ENCODE peak calls at places on chromosome X, in seven cellular contexts. T is SK-N-SH, B is K562, N is GM12878, E is GM12891, L is H1, Z is HepG2. D is an unnamed sample.

GRCh38 chrX:69556094-69557011 is 52.2 kb downstream of the NALF2 start:
- DNase-seq in T (no peak), B (peak), N (no peak), E (no peak), L (peak), Z (peak), D (no peak)

GRCh38 chrX:13386636-13387035 is 66.8 kb upstream of the ATXN3L start:
- DNase-seq in T (no peak), B (no peak), N (no peak), E (no peak), L (no peak), Z (peak), D (no peak)

GRCh38 chrX:19557816-19558215 is 42.5 kb upstream of the MAP3K15 start:
- DNase-seq in T (no peak), B (no peak), N (no peak), E (no peak), L (no peak), Z (no peak), D (no peak)

GRCh38 chrX:107857815-107858214 is 32.1 kb downstream of the MID2 start:
- DNase-seq in T (no peak), B (no peak), N (no peak), E (no peak), L (no peak), Z (no peak), D (no peak)

GRCh38 chrX:106608016-106608415 is 3.8 kb upstream of the RADX start:
- DNase-seq in T (no peak), B (no peak), N (no peak), E (no peak), L (no peak), Z (no peak), D (no peak)

GRCh38 chrX:119870626-119871131 is 854 bp downstream of the RNF113A start:
- DNase-seq in T (peak), B (peak), N (no peak), E (no peak), L (no peak), Z (peak), D (no peak)

GRCh38 chrX:113297456-113297855 is 456.8 kb upstream of the AMOT start:
- DNase-seq in T (no peak), B (no peak), N (no peak), E (no peak), L (no peak), Z (no peak), D (no peak)

GRCh38 chrX:107599371-107599970 is 28.8 kb upstream of the PRPS1 start:
- DNase-seq in T (no peak), B (no peak), N (no peak), E (no peak), L (no peak), Z (no peak), D (no peak)

GRCh38 chrX:47160781-47161180 is 15.8 kb downstream of the RBM10 start:
- DNase-seq in T (no peak), B (no peak), N (no peak), E (no peak), L (no peak), Z (no peak), D (no peak)

GRCh38 chrX:134382821-134383220 is 77.1 kb upstream of the HPRT1 start:
- DNase-seq in T (no peak), B (no peak), N (no peak), E (no peak), L (no peak), Z (no peak), D (no peak)

GRCh38 chrX:42392846-42393245 is 385.1 kb downstream of the PPP1R2C start:
- DNase-seq in T (no peak), B (no peak), N (no peak), E (no peak), L (no peak), Z (no peak), D (no peak)

GRCh38 chrX:13669246-13669689 is 16.3 kb downstream of the TCEANC start:
- DNase-seq in T (no peak), B (peak), N (peak), E (no peak), L (no peak), Z (peak), D (no peak)

GRCh38 chrX:104863466-104863865 is 297.5 kb downstream of the IL1RAPL2 start:
- DNase-seq in T (no peak), B (no peak), N (no peak), E (no peak), L (no peak), Z (no peak), D (no peak)

GRCh38 chrX:44039556-44039955 is 66.4 kb upstream of the NDP start:
- DNase-seq in T (peak), B (no peak), N (no peak), E (no peak), L (no peak), Z (no peak), D (no peak)

GRCh38 chrX:117196481-117196880 is 733.7 kb upstream of the CT83 start:
- DNase-seq in T (no peak), B (no peak), N (no peak), E (no peak), L (peak), Z (no peak), D (no peak)

GRCh38 chrX:7420712-7421111 is 272.8 kb upstream of the PUDP start:
- DNase-seq in T (no peak), B (no peak), N (no peak), E (no peak), L (no peak), Z (no peak), D (no peak)

GRCh38 chrX:40058719-40059118 is 39.0 kb downstream of the BCOR start:
- DNase-seq in T (no peak), B (no peak), N (no peak), E (no peak), L (no peak), Z (no peak), D (no peak)

GRCh38 chrX:40057405-40057804 is 40.4 kb downstream of the BCOR start:
- DNase-seq in T (no peak), B (no peak), N (no peak), E (no peak), L (no peak), Z (no peak), D (no peak)

GRCh38 chrX:40055495-40055894 is 42.3 kb downstream of the BCOR start:
- DNase-seq in T (no peak), B (no peak), N (no peak), E (no peak), L (no peak), Z (no peak), D (no peak)

GRCh38 chrX:40054793-40055192 is 43.0 kb downstream of the BCOR start:
- DNase-seq in T (no peak), B (no peak), N (no peak), E (no peak), L (no peak), Z (no peak), D (no peak)

DNA sequence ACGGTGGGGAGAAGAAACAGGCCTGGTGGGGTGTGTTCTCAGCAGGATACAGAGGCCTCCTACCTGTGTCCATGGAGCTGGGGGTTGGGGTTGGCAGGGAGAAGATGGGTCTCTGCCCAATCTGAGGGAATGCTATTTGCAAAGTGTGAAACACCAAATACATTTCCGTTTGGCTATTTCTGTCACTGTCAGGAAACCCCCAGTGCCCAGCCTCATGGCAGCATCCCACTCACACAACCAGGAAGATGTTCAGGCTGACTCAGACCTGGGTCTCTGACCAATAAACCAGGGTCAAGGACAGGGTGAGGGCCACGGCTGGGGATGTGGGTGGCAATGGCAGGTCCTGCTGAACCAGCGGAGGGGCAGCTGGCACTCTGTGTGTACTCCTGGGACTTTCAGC is 41.3 kb downstream of the BCOR start:
- DNase-seq in T (no peak), B (no peak), N (peak), E (no peak), L (no peak), Z (no peak), D (no peak)
- TF ChIP-seq TAF1 in T (no peak), B (no peak), N (no peak), E (no peak), L (no peak), Z (no peak), D (no peak)

GRCh38 chrX:1006156-1006730 is 206.2 kb downstream of the CRLF2 start:
- DNase-seq in T (no peak), B (no peak), N (no peak), E (no peak), L (no peak), Z (no peak), D (no peak)

GRCh38 chrX:1012678-1013300 is 199.7 kb downstream of the CRLF2 start:
- DNase-seq in T (no peak), B (no peak), N (no peak), E (no peak), L (no peak), Z (no peak), D (no peak)

GRCh38 chrX:1011632-1012283 is 200.7 kb downstream of the CRLF2 start:
- DNase-seq in T (no peak), B (no peak), N (no peak), E (no peak), L (no peak), Z (no peak), D (no peak)

DNA sequence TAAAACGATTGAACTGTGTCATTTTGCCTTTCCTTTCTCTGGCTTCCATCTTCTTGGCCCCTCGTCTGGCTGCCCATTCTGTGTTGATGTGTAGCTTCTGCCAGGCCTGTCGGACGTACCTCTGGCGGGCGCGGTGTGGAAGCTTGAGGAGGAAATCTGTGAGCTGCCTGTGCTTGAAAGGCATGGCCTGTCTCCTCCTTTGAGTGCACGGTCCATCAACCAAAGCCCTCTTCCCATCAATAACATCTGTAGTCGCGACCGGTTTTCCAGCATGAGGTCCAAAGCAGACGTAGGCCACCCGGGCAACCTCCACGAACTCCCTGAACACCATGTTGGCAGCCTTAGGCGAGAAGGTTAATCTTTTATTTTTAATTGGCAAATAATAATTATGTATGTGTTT is 202.7 kb downstream of the CRLF2 start:
- DNase-seq in T (no peak), B (no peak), N (no peak), E (no peak), L (no peak), Z (no peak), D (no peak)
- TF ChIP-seq TAF1 in T (no peak), B (no peak), N (no peak), E (no peak), L (no peak), Z (no peak), D (no peak)

GRCh38 chrX:154321624-154322023 is 26.0 kb downstream of the TKTL1 start:
- DNase-seq in T (no peak), B (peak), N (no peak), E (no peak), L (no peak), Z (peak), D (no peak)
- TF ChIP-seq TAF1 in T (no peak), B (no peak), N (no peak), E (no peak), L (no peak), Z (no peak), D (no peak)

GRCh38 chrX:39755152-39756032 is 342.4 kb downstream of the BCOR start:
- DNase-seq in T (peak), B (peak), N (no peak), E (no peak), L (no peak), Z (peak), D (no peak)
- TF ChIP-seq TAF1 in T (no peak), B (no peak), N (no peak), E (no peak), L (no peak), Z (no peak), D (no peak)

GRCh38 chrX:152881289-152881688 is 16.6 kb upstream of the ZNF185 start:
- DNase-seq in T (no peak), B (no peak), N (no peak), E (no peak), L (no peak), Z (no peak), D (no peak)

GRCh38 chrX:152878976-152879755 is 18.7 kb upstream of the ZNF185 start:
- DNase-seq in T (no peak), B (no peak), N (no peak), E (no peak), L (no peak), Z (no peak), D (no peak)

GRCh38 chrX:152873361-152873760 is 24.5 kb upstream of the ZNF185 start:
- DNase-seq in T (no peak), B (no peak), N (no peak), E (no peak), L (no peak), Z (no peak), D (no peak)

GRCh38 chrX:152872522-152872921 is 25.3 kb upstream of the ZNF185 start:
- DNase-seq in T (no peak), B (no peak), N (no peak), E (no peak), L (no peak), Z (no peak), D (no peak)

DNA sequence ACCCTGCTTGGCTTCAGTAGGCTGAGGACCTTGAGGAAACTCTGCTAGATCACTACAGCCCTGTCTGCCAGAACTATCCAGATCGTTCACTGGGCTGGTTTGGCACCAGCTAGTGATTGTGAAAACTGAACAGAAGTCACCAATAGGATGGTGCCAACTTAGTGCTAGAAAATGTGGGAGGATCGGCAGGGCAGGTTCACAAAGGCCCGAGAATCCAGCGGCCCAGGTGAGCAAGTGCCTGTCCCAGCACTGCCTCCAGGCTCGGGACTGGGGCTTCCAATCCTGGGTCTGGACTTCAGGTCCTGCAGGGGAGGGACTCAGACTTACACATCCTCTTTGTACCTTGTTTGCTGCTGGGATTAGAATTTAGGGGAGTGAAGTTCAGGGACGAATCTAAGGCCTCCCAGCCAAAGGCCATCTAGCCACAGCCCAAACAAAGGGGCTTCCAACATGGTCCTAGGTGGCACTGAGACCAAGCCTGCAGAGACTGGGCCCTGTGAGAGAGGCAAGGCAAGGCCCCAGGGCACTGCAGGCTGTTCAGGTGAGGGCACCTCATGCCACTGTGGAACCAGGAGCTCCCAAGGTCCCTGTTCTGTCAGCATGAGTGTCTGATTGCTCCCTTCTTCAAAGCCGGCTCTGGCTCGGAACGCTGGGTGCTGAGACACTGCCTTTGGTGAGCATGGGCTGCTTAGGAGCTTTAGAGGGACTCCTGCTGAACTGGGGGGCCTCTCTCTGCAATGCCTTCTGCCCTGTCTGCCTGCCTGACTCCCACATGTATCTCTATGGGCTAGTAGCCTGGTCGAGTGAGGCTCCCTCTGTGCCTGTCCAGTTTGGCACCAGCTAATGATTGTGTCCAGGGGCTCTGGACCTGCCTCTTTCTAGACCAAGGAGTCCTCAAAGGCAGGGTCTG is 20.7 kb upstream of the ZNF185 start:
- DNase-seq in T (no peak), B (no peak), N (no peak), E (no peak), L (no peak), Z (peak), D (no peak)
- TF ChIP-seq TAF1 in T (no peak), B (no peak), N (no peak), E (no peak), L (no peak), Z (no peak), D (no peak)

DNA sequence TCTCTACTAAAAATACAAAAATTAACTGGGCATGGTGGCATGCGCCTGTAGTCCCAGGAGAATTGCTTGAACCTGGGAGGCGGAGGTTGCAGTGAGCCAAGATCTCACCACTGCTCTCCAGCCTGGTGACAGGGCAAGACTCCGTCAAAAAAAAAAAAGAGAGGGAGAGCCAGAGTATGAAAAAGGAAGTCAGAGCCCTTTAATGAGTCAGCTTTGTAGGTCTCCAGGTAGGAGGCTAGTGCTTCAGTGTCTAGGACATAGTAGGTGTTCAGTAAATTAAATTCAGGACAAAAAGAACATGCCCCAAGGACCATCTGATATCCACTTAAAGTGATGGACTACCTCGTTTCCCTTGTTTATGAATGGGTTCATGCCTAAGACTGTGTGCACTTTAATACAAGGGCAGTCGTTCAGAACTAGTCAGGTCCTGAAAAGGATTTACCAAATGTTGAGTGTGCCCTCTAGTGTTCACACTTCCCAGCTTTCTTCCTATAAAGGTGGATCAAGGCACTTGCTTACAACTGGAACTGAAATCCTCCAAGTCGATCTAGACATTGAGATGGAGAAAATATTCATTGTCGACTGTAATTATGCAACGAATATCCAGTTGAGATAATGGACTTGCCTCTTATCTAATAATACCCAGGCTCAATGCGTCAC is 29.0 kb downstream of the F9 start:
- DNase-seq in T (peak), B (peak), N (peak), E (no peak), L (no peak), Z (peak), D (no peak)
- TF ChIP-seq TAF1 in T (no peak), B (no peak), N (no peak), E (no peak), L (no peak), Z (no peak), D (no peak)

GRCh38 chrX:1468250-1468772 is 15.6 kb upstream of the ASMTL start:
- DNase-seq in T (no peak), B (no peak), N (peak), E (peak), L (no peak), Z (no peak), D (peak)

GRCh38 chrX:1465261-1466231 is 12.8 kb upstream of the ASMTL start:
- DNase-seq in T (no peak), B (no peak), N (no peak), E (no peak), L (no peak), Z (no peak), D (no peak)

GRCh38 chrX:1464282-1465131 is 11.8 kb upstream of the ASMTL start:
- DNase-seq in T (no peak), B (no peak), N (no peak), E (no peak), L (no peak), Z (no peak), D (no peak)

GRCh38 chrX:1466232-1466661 is 13.5 kb upstream of the ASMTL start:
- DNase-seq in T (no peak), B (no peak), N (no peak), E (no peak), L (no peak), Z (no peak), D (no peak)

DNA sequence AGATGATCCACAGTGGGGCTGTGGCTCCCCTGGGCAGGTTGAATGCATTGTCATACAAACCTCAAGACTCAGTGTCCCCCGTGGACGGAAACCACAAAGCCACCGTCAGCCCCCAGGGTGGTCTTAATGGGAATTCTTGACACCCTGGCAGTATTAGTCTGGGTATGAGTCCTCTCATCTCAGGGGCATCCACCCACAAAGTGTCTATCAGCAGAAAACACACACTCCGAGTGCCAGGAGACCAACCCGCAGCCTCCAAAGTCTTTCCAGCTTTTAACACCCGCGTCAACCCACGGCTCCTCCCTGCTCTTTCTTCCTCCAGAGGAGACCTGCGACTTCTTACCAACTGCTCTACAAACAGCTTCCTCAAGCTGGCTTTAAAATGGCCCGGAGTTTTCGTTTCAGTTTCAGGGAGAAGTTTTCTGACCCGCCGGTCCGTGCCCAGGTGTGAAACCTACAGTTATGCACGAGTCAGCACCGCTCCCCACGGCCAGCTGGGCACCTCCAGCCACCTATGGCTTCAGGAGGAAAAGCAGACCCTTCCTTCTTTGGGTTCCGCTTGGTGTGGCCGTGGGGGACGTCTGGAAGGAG is 14.4 kb upstream of the ASMTL start:
- DNase-seq in T (no peak), B (no peak), N (no peak), E (peak), L (no peak), Z (no peak), D (peak)
- TF ChIP-seq TAF1 in T (no peak), B (no peak), N (no peak), E (no peak), L (no peak), Z (no peak), D (peak)

GRCh38 chrX:9678215-9678980 is 87.2 kb downstream of the GPR143 start:
- DNase-seq in T (no peak), B (no peak), N (no peak), E (no peak), L (no peak), Z (no peak), D (no peak)
- TF ChIP-seq TAF1 in T (no peak), B (no peak), N (no peak), E (no peak), L (no peak), Z (no peak), D (no peak)

GRCh38 chrX:40297949-40298539 is 200.3 kb upstream of the BCOR start:
- DNase-seq in T (no peak), B (peak), N (no peak), E (no peak), L (no peak), Z (no peak), D (no peak)
- TF ChIP-seq TAF1 in T (no peak), B (no peak), N (no peak), E (no peak), L (no peak), Z (no peak), D (no peak)

GRCh38 chrX:38864165-38864564 is 62.9 kb downstream of the MID1IP1 start:
- DNase-seq in T (no peak), B (no peak), N (no peak), E (no peak), L (no peak), Z (no peak), D (no peak)
- TF ChIP-seq TAF1 in T (no peak), B (no peak), N (no peak), E (no peak), L (no peak), Z (no peak), D (no peak)